ENCODE peak calls at places on chromosomes 7 and 10, in nine cellular contexts. One of them, this sample, is unnamed.

GRCh38 chr7:157824819-157825121 is 488.0 kb downstream of the DNAJB6 start:
- DNase-seq in hepatocyte: no peak
- DNase-seq in PC-9: no peak
- DNase-seq in DND-41: no peak
- DNase-seq in K562: no peak
- DNase-seq in fibroblast of lung: no peak
- DNase-seq in HepG2: no peak
- DNase-seq in neural progenitor cell: no peak
- DNase-seq in IMR-90: no peak
- DNase-seq in this sample: no peak

GRCh38 chr7:92246363-92247101 is 758 bp downstream of the ANKIB1 start:
- DNase-seq in neural progenitor cell: peak; percentile 1
- DNase-seq in IMR-90: peak; percentile 18
- DNase-seq in K562: peak; percentile 48
- DNase-seq in DND-41: peak; percentile 42
- DNase-seq in fibroblast of lung: peak; percentile 25
- DNase-seq in hepatocyte: peak; percentile 31
- DNase-seq in HepG2: no peak
- DNase-seq in PC-9: no peak
- DNase-seq in this sample: peak; percentile 44

GRCh38 chr7:99459087-99459486 is 6.9 kb downstream of the ATP5MF start:
- DNase-seq in neural progenitor cell: peak; percentile 32
- DNase-seq in IMR-90: no peak
- DNase-seq in HepG2: peak; percentile 35
- DNase-seq in PC-9: no peak
- DNase-seq in DND-41: peak; percentile 52
- DNase-seq in K562: no peak
- DNase-seq in hepatocyte: no peak
- DNase-seq in fibroblast of lung: no peak
- DNase-seq in this sample: peak; percentile 40

GRCh38 chr10:132880148-132880981 is 62.0 kb downstream of the CFAP46 start:
- DNase-seq in IMR-90: no peak
- DNase-seq in DND-41: no peak
- DNase-seq in hepatocyte: no peak
- DNase-seq in fibroblast of lung: no peak
- DNase-seq in K562: no peak
- DNase-seq in PC-9: no peak
- DNase-seq in HepG2: no peak
- DNase-seq in neural progenitor cell: no peak
- DNase-seq in this sample: no peak

GRCh38 chr7:77415474-77415821 is 701 bp downstream of the GSAP start:
- DNase-seq in DND-41: no peak
- DNase-seq in IMR-90: no peak
- DNase-seq in fibroblast of lung: no peak
- DNase-seq in K562: no peak
- DNase-seq in PC-9: no peak
- DNase-seq in neural progenitor cell: peak; percentile 42
- DNase-seq in HepG2: no peak
- DNase-seq in hepatocyte: peak; percentile 28
- DNase-seq in this sample: no peak

GRCh38 chr7:20929199-20929598 is 142.5 kb upstream of the SP8 start:
- DNase-seq in IMR-90: no peak
- DNase-seq in PC-9: no peak
- DNase-seq in HepG2: no peak
- DNase-seq in neural progenitor cell: no peak
- DNase-seq in hepatocyte: no peak
- DNase-seq in DND-41: no peak
- DNase-seq in fibroblast of lung: no peak
- DNase-seq in K562: no peak
- DNase-seq in this sample: no peak

GRCh38 chr7:117597755-117598154 is 117.9 kb downstream of the CFTR start:
- DNase-seq in PC-9: no peak
- DNase-seq in DND-41: no peak
- DNase-seq in K562: no peak
- DNase-seq in fibroblast of lung: no peak
- DNase-seq in neural progenitor cell: peak; percentile 47
- DNase-seq in HepG2: no peak
- DNase-seq in IMR-90: no peak
- DNase-seq in hepatocyte: no peak
- DNase-seq in this sample: no peak

GRCh38 chr7:148095066-148095465 is 495.5 kb upstream of the C7orf33 start:
- DNase-seq in IMR-90: no peak
- DNase-seq in K562: no peak
- DNase-seq in hepatocyte: no peak
- DNase-seq in fibroblast of lung: no peak
- DNase-seq in PC-9: no peak
- DNase-seq in HepG2: no peak
- DNase-seq in DND-41: no peak
- DNase-seq in neural progenitor cell: no peak
- DNase-seq in this sample: no peak

GRCh38 chr7:133255461-133255860 is 2.6 kb downstream of the EXOC4 start:
- DNase-seq in hepatocyte: no peak
- DNase-seq in fibroblast of lung: no peak
- DNase-seq in PC-9: no peak
- DNase-seq in neural progenitor cell: no peak
- DNase-seq in K562: no peak
- DNase-seq in HepG2: no peak
- DNase-seq in IMR-90: peak; percentile 28
- DNase-seq in DND-41: no peak
- DNase-seq in this sample: no peak

GRCh38 chr10:29297678-29298077 is 8.8 kb downstream of the LYZL1 start:
- DNase-seq in DND-41: no peak
- DNase-seq in IMR-90: no peak
- DNase-seq in K562: no peak
- DNase-seq in HepG2: no peak
- DNase-seq in PC-9: no peak
- DNase-seq in neural progenitor cell: no peak
- DNase-seq in hepatocyte: no peak
- DNase-seq in fibroblast of lung: peak; percentile 24
- DNase-seq in this sample: no peak

GRCh38 chr7:96388620-96389383 is 66.9 kb upstream of the SLC25A13 start:
- DNase-seq in fibroblast of lung: peak; percentile 87
- DNase-seq in PC-9: no peak
- DNase-seq in K562: no peak
- DNase-seq in HepG2: no peak
- DNase-seq in hepatocyte: peak; percentile 49
- DNase-seq in DND-41: no peak
- DNase-seq in IMR-90: peak; percentile 84
- DNase-seq in neural progenitor cell: no peak
- DNase-seq in this sample: no peak

GRCh38 chr7:131212114-131212513 is 115.6 kb upstream of the MKLN1 start:
- DNase-seq in hepatocyte: peak; percentile 55
- DNase-seq in PC-9: no peak
- DNase-seq in K562: no peak
- DNase-seq in neural progenitor cell: peak; percentile 69
- DNase-seq in DND-41: no peak
- DNase-seq in HepG2: no peak
- DNase-seq in IMR-90: peak; percentile 43
- DNase-seq in fibroblast of lung: no peak
- DNase-seq in this sample: no peak

GRCh38 chr10:95485445-95485844 is 75.7 kb downstream of the SORBS1 start:
- DNase-seq in hepatocyte: no peak
- DNase-seq in PC-9: no peak
- DNase-seq in DND-41: no peak
- DNase-seq in HepG2: peak; percentile 24
- DNase-seq in K562: peak; percentile 17
- DNase-seq in neural progenitor cell: no peak
- DNase-seq in fibroblast of lung: peak; percentile 68
- DNase-seq in IMR-90: no peak
- DNase-seq in this sample: no peak

GRCh38 chr7:22934473-22935065 is 79.4 kb downstream of the HYCC1 start:
- DNase-seq in PC-9: no peak
- DNase-seq in fibroblast of lung: peak; percentile 86
- DNase-seq in IMR-90: peak; percentile 69
- DNase-seq in DND-41: no peak
- DNase-seq in HepG2: no peak
- DNase-seq in neural progenitor cell: no peak
- DNase-seq in K562: no peak
- DNase-seq in hepatocyte: peak; percentile 5
- DNase-seq in this sample: no peak

GRCh38 chr10:71835671-71836593 is 15.1 kb downstream of the PSAP start:
- DNase-seq in fibroblast of lung: peak; percentile 93
- DNase-seq in PC-9: no peak
- DNase-seq in hepatocyte: peak; percentile 46
- DNase-seq in K562: no peak
- DNase-seq in HepG2: peak; percentile 42
- DNase-seq in IMR-90: peak; percentile 70
- DNase-seq in neural progenitor cell: peak; percentile 34
- DNase-seq in DND-41: peak; percentile 62
- DNase-seq in this sample: peak; percentile 98

DNA sequence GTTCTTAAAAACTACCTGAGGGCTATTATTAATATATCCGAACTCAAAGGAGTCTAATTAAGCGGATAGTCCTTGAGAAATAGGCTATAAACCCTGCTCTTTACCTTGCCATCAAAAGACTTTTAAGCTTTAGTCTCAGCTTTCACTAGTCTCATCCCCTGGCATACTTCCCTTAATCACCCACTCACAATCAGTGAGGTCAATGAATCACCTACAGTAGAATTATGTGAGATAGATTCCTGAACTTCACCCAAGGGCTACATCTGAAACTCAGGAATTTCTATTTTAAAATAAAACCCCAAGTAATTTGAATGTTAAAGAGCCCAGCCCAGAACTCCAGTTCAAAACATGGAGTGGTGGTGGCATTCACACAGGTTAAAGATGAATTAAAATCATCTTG is 108.7 kb downstream of the ETV1 start:
- DNase-seq in hepatocyte: no peak
- DNase-seq in neural progenitor cell: no peak
- DNase-seq in K562: no peak
- DNase-seq in PC-9: peak; percentile 12
- DNase-seq in DND-41: no peak
- DNase-seq in fibroblast of lung: peak; percentile 94
- DNase-seq in HepG2: no peak
- DNase-seq in IMR-90: peak; percentile 91
- DNase-seq in this sample: no peak
- H3K4me2 ChIP-seq in hepatocyte: no peak overlapping the region
- H3K4me2 ChIP-seq in neural progenitor cell: no peak overlapping the region
- H3K4me2 ChIP-seq in K562: no peak overlapping the region
- H3K4me2 ChIP-seq in PC-9: no peak overlapping the region
- H3K4me2 ChIP-seq in DND-41: no peak overlapping the region
- H3K4me2 ChIP-seq in fibroblast of lung: no peak overlapping the region
- H3K4me2 ChIP-seq in HepG2: no peak overlapping the region
- H3K4me2 ChIP-seq in IMR-90: no peak overlapping the region
- H3K4me2 ChIP-seq in this sample: no peak overlapping the region

GRCh38 chr10:124650263-124650662 is 93.9 kb downstream of the FAM53B start:
- DNase-seq in neural progenitor cell: no peak
- DNase-seq in DND-41: no peak
- DNase-seq in K562: no peak
- DNase-seq in hepatocyte: no peak
- DNase-seq in PC-9: no peak
- DNase-seq in fibroblast of lung: no peak
- DNase-seq in HepG2: no peak
- DNase-seq in IMR-90: no peak
- DNase-seq in this sample: no peak

GRCh38 chr10:124649209-124649608 is 95.0 kb downstream of the FAM53B start:
- DNase-seq in HepG2: no peak
- DNase-seq in K562: no peak
- DNase-seq in DND-41: peak; percentile 33
- DNase-seq in IMR-90: no peak
- DNase-seq in neural progenitor cell: no peak
- DNase-seq in PC-9: no peak
- DNase-seq in hepatocyte: no peak
- DNase-seq in fibroblast of lung: no peak
- DNase-seq in this sample: no peak

GRCh38 chr10:124648131-124648475 is 96.1 kb downstream of the FAM53B start:
- DNase-seq in fibroblast of lung: no peak
- DNase-seq in IMR-90: no peak
- DNase-seq in PC-9: no peak
- DNase-seq in hepatocyte: no peak
- DNase-seq in neural progenitor cell: no peak
- DNase-seq in DND-41: no peak
- DNase-seq in K562: peak; percentile 11
- DNase-seq in HepG2: no peak
- DNase-seq in this sample: no peak

GRCh38 chr10:124647421-124648130 is 96.6 kb downstream of the FAM53B start:
- DNase-seq in K562: peak; percentile 60
- DNase-seq in IMR-90: peak; percentile 20
- DNase-seq in neural progenitor cell: no peak
- DNase-seq in fibroblast of lung: no peak
- DNase-seq in HepG2: peak; percentile 24
- DNase-seq in PC-9: no peak
- DNase-seq in hepatocyte: no peak
- DNase-seq in DND-41: peak; percentile 94
- DNase-seq in this sample: peak; percentile 80

DNA sequence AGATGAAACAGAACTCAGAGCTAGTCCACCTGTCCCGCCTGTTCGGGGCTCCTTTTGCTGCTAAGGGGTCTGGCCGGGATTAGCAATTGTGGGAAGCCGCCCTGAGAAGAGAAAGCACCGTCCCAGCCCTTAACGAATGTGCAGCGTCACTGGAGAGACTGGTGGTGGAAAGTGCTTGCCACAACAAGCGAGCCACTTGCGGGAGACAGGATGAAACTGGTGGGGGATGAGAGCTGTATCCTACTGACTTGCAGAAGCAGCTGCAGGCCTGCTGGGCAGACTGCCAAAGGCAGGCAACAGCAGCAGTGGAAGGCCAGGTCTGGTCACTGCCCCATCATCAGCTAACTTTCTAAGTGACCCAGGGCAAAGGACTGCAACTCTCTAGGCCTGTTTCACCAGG is 95.4 kb downstream of the FAM53B start:
- DNase-seq in HepG2: no peak
- DNase-seq in hepatocyte: peak; percentile 68
- DNase-seq in DND-41: peak; percentile 93
- DNase-seq in IMR-90: peak; percentile 95
- DNase-seq in fibroblast of lung: peak; percentile 87
- DNase-seq in neural progenitor cell: no peak
- DNase-seq in PC-9: peak; percentile 32
- DNase-seq in K562: peak; percentile 60
- DNase-seq in this sample: no peak
- H3K4me2 ChIP-seq in HepG2: no peak overlapping the region
- H3K4me2 ChIP-seq in hepatocyte: no peak overlapping the region
- H3K4me2 ChIP-seq in DND-41: peak overlapping the region; percentile 68
- H3K4me2 ChIP-seq in IMR-90: peak overlapping the region; percentile 7
- H3K4me2 ChIP-seq in fibroblast of lung: no peak overlapping the region
- H3K4me2 ChIP-seq in neural progenitor cell: peak overlapping the region; percentile 22
- H3K4me2 ChIP-seq in PC-9: no peak overlapping the region
- H3K4me2 ChIP-seq in K562: peak overlapping the region; percentile 59
- H3K4me2 ChIP-seq in this sample: peak overlapping the region; percentile 56

DNA sequence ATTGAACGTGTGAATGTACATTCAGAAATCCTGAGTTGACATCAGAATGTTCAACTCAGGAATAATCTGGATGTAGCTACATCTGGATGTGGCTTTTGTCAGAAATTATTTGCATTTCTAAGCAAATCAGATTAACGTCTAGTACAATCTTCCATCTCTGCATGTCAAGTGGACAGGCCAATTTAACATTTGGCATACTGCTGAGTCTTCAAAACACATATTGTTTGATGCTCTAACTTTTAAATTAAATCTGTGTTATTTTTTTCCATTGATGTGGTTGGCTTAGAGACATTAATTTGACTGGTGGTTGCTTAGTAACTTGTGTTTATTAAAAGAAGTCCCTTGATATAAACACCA is 3.4 kb downstream of the STAMBPL1 start:
- DNase-seq in DND-41: no peak
- DNase-seq in fibroblast of lung: peak; percentile 25
- DNase-seq in PC-9: no peak
- DNase-seq in K562: no peak
- DNase-seq in HepG2: no peak
- DNase-seq in hepatocyte: no peak
- DNase-seq in neural progenitor cell: no peak
- DNase-seq in IMR-90: no peak
- DNase-seq in this sample: peak; percentile 48
- H3K4me2 ChIP-seq in DND-41: peak overlapping the region; percentile 70
- H3K4me2 ChIP-seq in fibroblast of lung: peak overlapping the region; percentile 90
- H3K4me2 ChIP-seq in PC-9: peak overlapping the region; percentile 82
- H3K4me2 ChIP-seq in K562: no peak overlapping the region
- H3K4me2 ChIP-seq in HepG2: no peak overlapping the region
- H3K4me2 ChIP-seq in hepatocyte: no peak overlapping the region
- H3K4me2 ChIP-seq in neural progenitor cell: no peak overlapping the region
- H3K4me2 ChIP-seq in IMR-90: peak overlapping the region; percentile 89
- H3K4me2 ChIP-seq in this sample: peak overlapping the region; percentile 92

GRCh38 chr10:122142652-122143237 is 128.4 kb upstream of the BTBD16 start:
- DNase-seq in DND-41: peak; percentile 36
- DNase-seq in PC-9: no peak
- DNase-seq in K562: peak; percentile 68
- DNase-seq in HepG2: no peak
- DNase-seq in fibroblast of lung: no peak
- DNase-seq in neural progenitor cell: peak; percentile 67
- DNase-seq in IMR-90: no peak
- DNase-seq in hepatocyte: no peak
- DNase-seq in this sample: peak; percentile 15
- H3K4me2 ChIP-seq in DND-41: no peak overlapping the region
- H3K4me2 ChIP-seq in PC-9: no peak overlapping the region
- H3K4me2 ChIP-seq in K562: no peak overlapping the region
- H3K4me2 ChIP-seq in HepG2: no peak overlapping the region
- H3K4me2 ChIP-seq in fibroblast of lung: no peak overlapping the region
- H3K4me2 ChIP-seq in neural progenitor cell: peak overlapping the region; percentile 21
- H3K4me2 ChIP-seq in IMR-90: no peak overlapping the region
- H3K4me2 ChIP-seq in hepatocyte: peak overlapping the region; percentile 57
- H3K4me2 ChIP-seq in this sample: no peak overlapping the region